ENCODE peak calls at places on chromosome 14, in four cellular contexts. C is neuronal stem cell, M is psoas muscle, W is fibroblast of lung. Q is an unnamed sample. For H3K4me1 and H3K36me3, the result is how much of the 10 kb centered on the place peaks cover.

GRCh38 chr14:93961610-93962009 is 14.8 kb downstream of the ASB2 start:
- DNase-seq in W (no peak), C (no peak), M (no peak), Q (no peak)

GRCh38 chr14:55019968-55020554 is 6.8 kb downstream of the WDHD1 start:
- DNase-seq in W (peak), M (no peak), C (no peak), Q (no peak)

GRCh38 chr14:95507701-95508103 is 8.7 kb downstream of the SYNE3 start:
- DNase-seq in C (no peak), W (peak), M (peak), Q (no peak)

GRCh38 chr14:89973234-89973823 is 17.6 kb downstream of the TDP1 start:
- DNase-seq in C (peak), M (peak), W (peak), Q (peak)

GRCh38 chr14:56501909-56502530 is 77.6 kb upstream of the TMEM260 start:
- DNase-seq in W (no peak), C (no peak), M (no peak), Q (no peak)

GRCh38 chr14:81323621-81324400 is 76.3 kb downstream of the STON2 start:
- DNase-seq in M (no peak), W (peak), C (no peak), Q (peak)

GRCh38 chr14:93717222-93717967 is 70.9 kb downstream of the PRIMA1 start:
- DNase-seq in C (no peak), W (no peak), M (no peak), Q (no peak)

GRCh38 chr14:73771848-73772705 is 57.9 kb upstream of the PNMA1 start:
- DNase-seq in W (peak), M (peak), C (no peak), Q (peak)

GRCh38 chr14:69712637-69713088 is 54.3 kb upstream of the SRSF5 start:
- DNase-seq in C (no peak), W (no peak), M (peak), Q (no peak)

GRCh38 chr14:55975281-55975905 is 142.8 kb upstream of the PELI2 start:
- DNase-seq in C (no peak), W (no peak), M (no peak), Q (no peak)

GRCh38 chr14:66503532-66503931 is 4.4 kb upstream of the GPHN start:
- DNase-seq in C (no peak), M (no peak), W (peak), Q (no peak)

GRCh38 chr14:90137807-90138206 is 76.0 kb downstream of the KCNK13 start:
- DNase-seq in W (peak), C (no peak), M (no peak), Q (no peak)

GRCh38 chr14:33569844-33570716 is 380.8 kb downstream of the EGLN3 start:
- DNase-seq in C (no peak), M (no peak), W (peak), Q (no peak)

GRCh38 chr14:51789631-51790030 is 70.8 kb upstream of the GNG2 start:
- DNase-seq in W (no peak), C (no peak), M (no peak), Q (no peak)

GRCh38 chr14:77025744-77026165 is 2.8 kb downstream of the IRF2BPL start:
- DNase-seq in C (no peak), W (no peak), M (peak), Q (no peak)

GRCh38 chr14:74491952-74492351 is 1.2 kb downstream of the NPC2 start:
- DNase-seq in W (peak), M (no peak), C (no peak), Q (peak)

GRCh38 chr14:59377991-59378720 is 87.0 kb downstream of the GPR135 start:
- DNase-seq in C (no peak), W (no peak), M (no peak), Q (no peak)

GRCh38 chr14:86858591-86858990 is 1134.4 kb downstream of the GALC start:
- DNase-seq in W (peak), M (no peak), C (no peak), Q (no peak)

GRCh38 chr14:96121660-96122395 is 82.7 kb downstream of the C14orf132 start:
- DNase-seq in C (no peak), W (peak), M (no peak), Q (no peak)

GRCh38 chr14:88488081-88488480 is 66.7 kb downstream of the PTPN21 start:
- DNase-seq in W (no peak), C (no peak), M (no peak), Q (no peak)
- H3K4me3 ChIP-seq in W (no peak), C (no peak), M (no peak), Q (no peak)

GRCh38 chr14:46325777-46326176 is 325.8 kb downstream of the RPL10L start:
- DNase-seq in M (no peak), C (no peak), W (no peak), Q (no peak)
- H3K4me1 ChIP-seq in M (under half), C (under half), W (under half), Q (under half)

DNA sequence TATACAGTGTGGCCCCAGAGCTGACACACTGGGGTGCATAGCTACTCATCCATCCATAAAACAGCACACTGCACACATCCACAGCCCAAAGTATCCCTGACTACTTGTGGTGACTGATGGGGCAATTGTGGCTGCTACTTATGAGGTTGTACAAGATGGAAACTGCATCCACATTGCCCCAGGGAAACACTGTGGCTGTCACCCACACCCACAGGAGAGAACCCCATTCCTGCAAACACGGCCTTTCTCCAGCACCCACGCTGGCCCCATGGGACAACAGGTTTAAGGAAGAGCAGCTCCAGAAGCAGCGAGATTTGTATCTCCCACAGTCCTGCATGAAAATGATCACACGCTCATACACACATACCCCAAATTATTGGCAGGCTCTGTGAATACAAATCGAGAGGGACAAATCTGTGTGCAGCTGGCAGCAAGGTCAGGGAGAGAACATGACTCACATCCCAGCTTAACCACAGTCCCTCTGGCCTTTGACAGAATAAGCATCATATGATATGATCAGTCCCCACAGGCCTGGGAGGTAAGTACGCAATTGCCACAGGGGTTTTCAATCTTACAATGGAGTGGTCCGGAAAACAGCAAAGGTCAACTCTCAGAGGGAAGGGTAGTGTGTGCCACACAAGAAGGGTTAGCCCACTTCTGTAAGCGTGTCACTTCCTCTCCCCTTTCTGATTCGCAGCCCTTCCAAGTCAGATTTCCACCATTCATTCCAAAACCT is 61.9 kb downstream of the ESR2 start:
- DNase-seq in C (no peak), W (peak), M (peak), Q (no peak)
- H3K36me3 ChIP-seq in C (under half), W (under half), M (under half), Q (under half)

DNA sequence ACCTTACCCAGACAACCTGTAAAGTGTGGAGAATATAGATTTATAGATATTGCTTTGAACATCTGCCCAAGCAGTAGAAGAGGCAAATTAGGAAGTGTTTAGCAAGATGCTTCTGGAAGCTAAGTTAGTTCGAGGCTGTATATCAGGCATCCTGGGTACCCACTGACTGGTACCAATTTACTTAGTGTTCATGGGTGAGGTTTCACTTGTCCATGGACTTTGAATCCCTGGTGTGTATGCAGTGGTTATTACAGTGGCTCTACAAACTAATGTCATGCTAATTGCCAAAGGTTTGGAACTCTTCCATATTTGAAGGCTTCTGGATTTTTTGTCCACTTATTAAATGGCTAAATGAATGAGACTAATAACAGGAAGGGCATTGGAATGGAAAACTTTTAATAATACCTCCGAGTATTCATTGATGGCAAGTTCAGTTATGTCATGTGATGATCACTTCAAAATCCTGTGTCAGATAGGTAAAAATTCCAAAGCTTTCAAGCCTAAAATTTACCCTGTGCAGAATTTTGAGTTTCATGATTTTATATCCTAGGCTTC is at the start of gene OR4E2:
- DNase-seq in M (no peak), W (no peak), C (no peak), Q (no peak)
- H3K4me3 ChIP-seq in M (no peak), W (no peak), C (no peak), Q (no peak)

GRCh38 chr14:91376547-91377477 is 40.8 kb downstream of the CCDC88C start:
- DNase-seq in W (no peak), C (no peak), M (no peak), Q (no peak)
- H3K4me1 ChIP-seq in W (under half), C (half or more), M (under half), Q (under half)

GRCh38 chr14:68253381-68253780 is 433.8 kb downstream of the RAD51B start:
- DNase-seq in C (no peak), M (no peak), W (no peak), Q (no peak)
- H3K36me3 ChIP-seq in C (under half), M (under half), W (under half), Q (under half)

DNA sequence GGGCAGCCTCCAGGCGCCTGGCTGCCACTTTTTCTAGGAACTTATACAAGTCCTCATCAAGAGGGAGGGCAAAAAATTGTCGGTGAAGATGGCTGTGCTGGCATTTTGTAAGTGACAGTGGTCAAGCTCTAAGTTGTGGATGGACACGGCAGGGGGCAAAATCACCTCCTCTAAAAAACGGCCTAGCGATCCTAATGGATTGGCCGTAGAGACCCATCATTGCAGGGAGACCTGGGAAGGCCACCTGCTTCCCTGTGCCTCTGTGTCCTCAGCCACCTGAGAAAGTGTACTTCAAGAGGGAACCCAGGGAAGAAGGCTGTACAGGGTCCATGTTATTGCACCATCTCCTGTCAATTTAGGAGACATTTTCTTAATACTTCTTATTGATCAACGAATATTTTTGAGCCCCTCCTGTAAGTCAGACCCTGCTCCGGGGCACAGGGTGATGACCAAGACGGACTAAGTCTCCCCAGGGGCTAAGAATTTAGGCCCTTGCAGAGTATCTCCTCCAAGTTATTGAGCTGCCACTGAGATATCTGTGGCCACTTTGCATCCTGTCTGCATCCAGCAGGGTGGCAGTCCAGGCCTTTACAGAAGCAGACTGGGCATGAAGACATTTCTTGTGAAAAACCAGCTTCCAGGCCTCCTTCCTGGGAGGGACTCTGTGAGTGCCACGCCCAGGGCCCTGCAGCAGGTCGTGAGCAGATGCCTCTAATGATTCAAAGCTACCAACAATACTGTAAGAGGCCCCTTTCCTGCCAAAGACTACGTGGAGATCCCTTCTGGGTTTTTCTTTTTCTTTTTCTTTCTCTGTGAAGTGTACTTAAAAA is 40.5 kb downstream of the PSMA6 start:
- DNase-seq in W (peak), M (no peak), C (no peak), Q (peak)
- H3K4me3 ChIP-seq in W (no peak), M (no peak), C (no peak), Q (no peak)

DNA sequence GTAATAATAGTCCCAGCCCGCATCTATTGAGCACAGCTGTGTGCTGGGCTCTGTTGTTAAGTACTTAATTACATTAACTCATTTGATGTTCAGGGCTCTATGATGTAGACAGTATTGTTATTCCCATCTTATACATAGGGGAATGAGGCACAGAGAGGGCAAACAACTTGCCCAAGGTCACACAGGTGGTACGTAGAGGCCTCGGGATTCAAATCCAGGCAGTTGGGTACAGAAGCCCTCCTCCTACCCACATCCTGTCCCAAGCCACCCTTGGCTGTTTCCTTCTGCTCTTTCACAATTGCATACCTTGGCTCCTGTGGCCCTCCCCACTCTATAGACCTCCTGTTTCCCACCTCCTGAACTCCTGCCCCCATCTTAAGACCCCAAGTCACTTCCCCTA is 10.0 kb upstream of the GPR68 start:
- DNase-seq in W (no peak), C (no peak), M (no peak), Q (no peak)
- H3K4me1 ChIP-seq in W (under half), C (under half), M (under half), Q (under half)

GRCh38 chr14:75658957-75659356 is 1.7 kb downstream of the ERG28 start:
- DNase-seq in W (no peak), M (no peak), C (no peak), Q (no peak)
- H3K36me3 ChIP-seq in W (under half), M (under half), C (under half), Q (under half)

GRCh38 chr14:103520657-103521437 is 1.8 kb downstream of the CKB start:
- DNase-seq in W (peak), C (peak), M (peak), Q (peak)

GRCh38 chr14:103519043-103519836 is 3.4 kb downstream of the CKB start:
- DNase-seq in W (peak), C (no peak), M (no peak), Q (peak)

GRCh38 chr14:103521438-103521961 is 1.1 kb downstream of the CKB start:
- DNase-seq in W (no peak), C (no peak), M (no peak), Q (no peak)

GRCh38 chr14:103519837-103520212 is 2.8 kb downstream of the CKB start:
- DNase-seq in M (no peak), C (no peak), W (no peak), Q (peak)

GRCh38 chr14:103520269-103520656 is 2.4 kb downstream of the CKB start:
- DNase-seq in W (no peak), M (no peak), C (no peak), Q (peak)
- H3K4me3 ChIP-seq in W (no peak), M (peak), C (peak), Q (peak)

Q was measured in hepatocyte.